ENCODE peak calls at places on chromosomes 13 and 19, in ten cellular contexts. K is GM04504; X is DND-41; R is NCI-H146; G is stomach; L is NCI-H2171; M is effector memory CD8-positive, alpha-beta T cell; S is stimulated activated CD8-positive, alpha-beta memory T cell treated with anti-CD3 and anti-CD28 coated beads, Interleukin-2, amount 100 ng/mL, for 48 hours; B is fibroblast of pulmonary artery; I is AG09319. O is an unnamed sample.

GRCh38 chr13:76621726-76622125 is 264.5 kb downstream of the KCTD12 start:
- DNase-seq in M (no peak), R (no peak), X (no peak), G (no peak), I (no peak), K (no peak), L (no peak), S (no peak), B (no peak), O (no peak)

GRCh38 chr13:98325724-98326123 is 148.7 kb upstream of the RNF113B start:
- DNase-seq in R (peak), G (no peak), B (no peak), K (no peak), S (no peak), M (no peak), X (no peak), I (no peak), L (no peak), O (no peak)

GRCh38 chr19:31586282-31586681 is 237.0 kb upstream of the TSHZ3 start:
- DNase-seq in B (no peak), M (no peak), I (no peak), K (no peak), L (no peak), G (no peak), S (no peak), X (no peak), R (no peak), O (no peak)

GRCh38 chr13:25494708-25495411 is 123.1 kb downstream of the ATP8A2 start:
- DNase-seq in S (no peak), R (no peak), G (no peak), B (no peak), K (no peak), X (no peak), L (no peak), I (no peak), M (no peak), O (no peak)

GRCh38 chr19:10624585-10624984 is 768 bp upstream of the SLC44A2 start:
- DNase-seq in G (peak), K (no peak), I (no peak), R (no peak), L (no peak), S (no peak), X (no peak), B (no peak), M (peak), O (no peak)

GRCh38 chr19:13430790-13431582 is 75.3 kb downstream of the CACNA1A start:
- DNase-seq in S (peak), L (peak), B (peak), G (peak), M (peak), R (peak), K (peak), X (peak), I (peak), O (peak)

GRCh38 chr13:42807866-42808265 is 26.5 kb downstream of the FAM216B start:
- DNase-seq in L (no peak), I (no peak), X (no peak), G (no peak), M (no peak), K (no peak), R (no peak), B (peak), S (no peak), O (no peak)

GRCh38 chr19:30202060-30202600 is 170.1 kb upstream of the ZNF536 start:
- DNase-seq in K (no peak), G (no peak), M (no peak), S (no peak), L (no peak), X (no peak), R (no peak), I (no peak), B (no peak), O (no peak)

GRCh38 chr19:36436531-36436930 is 18.1 kb upstream of the ZFP82 start:
- DNase-seq in K (no peak), G (no peak), R (no peak), X (no peak), L (no peak), S (no peak), M (no peak), I (no peak), B (peak), O (no peak)

GRCh38 chr13:20411638-20412342 is 113.9 kb downstream of the CRYL1 start:
- DNase-seq in L (no peak), X (peak), R (no peak), S (no peak), K (no peak), B (no peak), I (no peak), M (no peak), G (no peak), O (no peak)

GRCh38 chr19:19657397-19657783 is 6.1 kb downstream of the ATP13A1 start:
- DNase-seq in G (no peak), L (peak), S (no peak), B (no peak), K (no peak), R (no peak), X (no peak), M (no peak), I (no peak), O (no peak)

GRCh38 chr19:44890366-44891015 is 563 bp upstream of the TOMM40 start:
- DNase-seq in R (peak), L (peak), B (peak), S (no peak), G (no peak), M (peak), X (peak), I (peak), K (peak), O (peak)

GRCh38 chr13:95784891-95785290 is 108.0 kb downstream of the DNAJC3 start:
- DNase-seq in G (no peak), K (no peak), X (no peak), L (no peak), I (no peak), S (no peak), M (no peak), R (no peak), B (peak), O (no peak)

GRCh38 chr13:51945149-51945548 is 66.1 kb downstream of the ATP7B start:
- DNase-seq in X (no peak), M (no peak), L (no peak), S (no peak), K (no peak), G (no peak), I (no peak), B (no peak), R (no peak), O (no peak)

GRCh38 chr19:14871619-14872230 is 14.2 kb downstream of the OR7A17 start:
- DNase-seq in L (no peak), B (peak), R (no peak), I (no peak), K (no peak), G (no peak), M (no peak), X (no peak), S (no peak), O (no peak)

GRCh38 chr19:6378498-6378897 is 2.8 kb upstream of the PSPN start:
- DNase-seq in B (no peak), X (no peak), K (no peak), G (no peak), R (no peak), L (no peak), I (no peak), S (no peak), M (no peak), O (no peak)

GRCh38 chr19:4969772-4970531 is 1.0 kb downstream of the KDM4B start:
- DNase-seq in K (no peak), L (no peak), X (peak), M (no peak), S (no peak), G (no peak), B (no peak), I (no peak), R (no peak), O (no peak)

GRCh38 chr19:46970815-46971214 is 48.8 kb upstream of the NPAS1 start:
- DNase-seq in S (no peak), B (no peak), G (no peak), R (no peak), X (no peak), M (no peak), L (no peak), I (peak), K (peak), O (no peak)

GRCh38 chr13:47216176-47216822 is 319.4 kb upstream of the HTR2A start:
- DNase-seq in S (no peak), R (no peak), L (no peak), I (no peak), K (no peak), M (no peak), X (no peak), B (no peak), G (no peak), O (no peak)

O was measured in activated CD8-positive, alpha-beta memory T cell treated with anti-CD3 and anti-CD28 coated beads for 48 hours.